ENCODE peak calls at places on chromosomes 7 and 10, in six cellular contexts. K, T, M, S, L and R are unnamed samples. For H3K4me1, the result is how much of the 10 kb centered on the place peaks cover.

GRCh38 chr10:132991706-132992432 is 49.5 kb upstream of the CFAP46 start:
- DNase-seq in K (no peak), T (no peak), M (no peak), S (no peak), L (peak), R (no peak)

GRCh38 chr10:28679941-28680752 is 2.8 kb downstream of the BAMBI start:
- DNase-seq in K (no peak), T (peak), M (no peak), S (no peak), L (no peak), R (no peak)

GRCh38 chr7:111394891-111395290 is 167.4 kb downstream of the IMMP2L start:
- DNase-seq in K (no peak), T (no peak), M (no peak), S (no peak), L (no peak), R (no peak)

GRCh38 chr10:14285941-14286555 is 44.7 kb downstream of the FRMD4A start:
- DNase-seq in K (no peak), T (no peak), M (no peak), S (no peak), L (no peak), R (no peak)

GRCh38 chr7:24727165-24728120 is 29.8 kb downstream of the GSDME start:
- DNase-seq in K (no peak), T (no peak), M (no peak), S (no peak), L (no peak), R (no peak)

GRCh38 chr10:93166116-93166515 is 92.4 kb downstream of the CYP26A1 start:
- DNase-seq in K (no peak), T (no peak), M (no peak), S (no peak), L (no peak), R (no peak)

GRCh38 chr10:576130-576465 is 113.4 kb downstream of the DIP2C start:
- DNase-seq in K (no peak), T (peak), M (no peak), S (no peak), L (no peak), R (no peak)

GRCh38 chr10:71077796-71078453 is 134.4 kb upstream of the UNC5B start:
- DNase-seq in K (no peak), T (no peak), M (no peak), S (no peak), L (no peak), R (no peak)

GRCh38 chr7:135900186-135900585 is 77.0 kb downstream of the MTPN start:
- DNase-seq in K (no peak), T (no peak), M (no peak), S (no peak), L (no peak), R (no peak)

GRCh38 chr10:3948843-3949242 is 163.8 kb upstream of the KLF6 start:
- DNase-seq in K (peak), T (peak), M (peak), S (no peak), L (no peak), R (peak)

GRCh38 chr10:46020871-46021553 is 9.4 kb downstream of the NCOA4 start:
- DNase-seq in K (no peak), T (peak), M (no peak), S (no peak), L (no peak), R (no peak)

GRCh38 chr10:46024948-46025347 is 5.5 kb downstream of the NCOA4 start:
- DNase-seq in K (no peak), T (no peak), M (no peak), S (no peak), L (no peak), R (no peak)

GRCh38 chr10:46026106-46026505 is 4.3 kb downstream of the NCOA4 start:
- DNase-seq in K (no peak), T (no peak), M (no peak), S (no peak), L (no peak), R (no peak)

GRCh38 chr10:46020344-46020656 is 10.1 kb downstream of the NCOA4 start:
- DNase-seq in K (no peak), T (no peak), M (no peak), S (no peak), L (no peak), R (no peak)

GRCh38 chr10:46022978-46023702 is 7.3 kb downstream of the NCOA4 start:
- DNase-seq in K (peak), T (peak), M (peak), S (peak), L (peak), R (peak)
- H3K4me1 ChIP-seq in K (half or more), T (under half), M (under half), S (half or more), L (half or more), R (half or more)

DNA sequence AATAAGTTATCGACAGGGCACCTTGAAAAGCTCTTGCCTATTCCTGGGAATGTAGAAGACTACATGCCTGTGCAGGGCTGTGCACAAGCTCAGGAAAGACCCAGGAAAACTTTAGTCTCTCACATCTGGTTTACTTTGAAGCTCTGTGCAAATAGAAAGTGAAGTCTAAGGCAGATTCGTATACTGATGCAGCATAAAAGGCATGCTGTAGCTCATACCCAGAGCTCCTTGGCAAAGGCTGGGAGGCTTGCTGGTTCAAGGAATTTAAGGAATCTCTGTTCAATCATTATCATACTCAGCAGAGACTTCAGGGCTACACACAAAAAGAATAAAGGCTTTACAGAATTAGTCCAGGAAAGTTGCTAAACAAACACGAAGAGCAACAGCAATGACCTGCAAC is 192.0 kb downstream of the OTUD1 start:
- DNase-seq in K (no peak), T (no peak), M (no peak), S (no peak), L (no peak), R (no peak)
- H3K4me1 ChIP-seq in K (under half), T (under half), M (under half), S (under half), L (under half), R (under half)

GRCh38 chr10:122500726-122501125 is 39.4 kb downstream of the HTRA1 start:
- DNase-seq in K (no peak), T (no peak), M (no peak), S (no peak), L (no peak), R (no peak)

GRCh38 chr10:122505011-122505410 is 43.7 kb downstream of the HTRA1 start:
- DNase-seq in K (no peak), T (no peak), M (no peak), S (no peak), L (no peak), R (no peak)

GRCh38 chr10:122504551-122504950 is 43.2 kb downstream of the HTRA1 start:
- DNase-seq in K (no peak), T (peak), M (no peak), S (no peak), L (peak), R (no peak)

GRCh38 chr10:122503886-122504285 is 42.5 kb downstream of the HTRA1 start:
- DNase-seq in K (no peak), T (no peak), M (no peak), S (no peak), L (no peak), R (no peak)

GRCh38 chr10:122503004-122503403 is 41.7 kb downstream of the HTRA1 start:
- DNase-seq in K (no peak), T (no peak), M (no peak), S (no peak), L (no peak), R (no peak)
- H3K4me1 ChIP-seq in K (under half), T (under half), M (under half), S (under half), L (under half), R (under half)

DNA sequence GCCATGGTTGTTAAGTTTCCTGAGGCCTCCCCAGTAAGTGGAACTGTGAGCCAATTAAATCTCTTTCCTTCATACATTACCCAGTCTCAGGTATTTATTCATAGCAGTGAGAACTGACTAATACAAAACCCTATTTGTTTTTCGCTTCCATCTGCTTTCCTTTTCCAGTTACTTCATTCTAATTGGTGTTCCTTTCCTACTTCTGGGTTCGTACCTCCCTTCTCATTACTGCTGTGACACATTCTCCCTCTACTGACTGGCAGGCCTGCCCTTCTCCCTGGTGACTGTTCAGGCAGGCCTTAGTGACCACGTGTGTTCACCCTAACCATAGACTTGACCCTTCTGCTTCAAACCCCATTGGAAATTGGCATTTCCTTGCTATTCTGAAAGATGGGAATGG is 37.7 kb downstream of the MTURN start:
- DNase-seq in K (no peak), T (peak), M (no peak), S (no peak), L (no peak), R (no peak)
- H3K4me1 ChIP-seq in K (under half), T (half or more), M (under half), S (half or more), L (under half), R (under half)

GRCh38 chr7:28782362-28782761 is 175.8 kb downstream of the TRIL start:
- DNase-seq in K (no peak), T (no peak), M (no peak), S (no peak), L (no peak), R (no peak)

GRCh38 chr7:28784166-28784870 is 173.8 kb downstream of the TRIL start:
- DNase-seq in K (no peak), T (no peak), M (no peak), S (no peak), L (no peak), R (no peak)

GRCh38 chr7:28790467-28790866 is 167.7 kb downstream of the TRIL start:
- DNase-seq in K (no peak), T (no peak), M (no peak), S (no peak), L (no peak), R (no peak)

GRCh38 chr7:28787116-28787515 is 171.0 kb downstream of the TRIL start:
- DNase-seq in K (no peak), T (no peak), M (no peak), S (no peak), L (no peak), R (no peak)

GRCh38 chr7:28785002-28785995 is 172.8 kb downstream of the TRIL start:
- DNase-seq in K (no peak), T (no peak), M (no peak), S (no peak), L (no peak), R (no peak)
- H3K4me1 ChIP-seq in K (under half), T (under half), M (under half), S (under half), L (under half), R (under half)

DNA sequence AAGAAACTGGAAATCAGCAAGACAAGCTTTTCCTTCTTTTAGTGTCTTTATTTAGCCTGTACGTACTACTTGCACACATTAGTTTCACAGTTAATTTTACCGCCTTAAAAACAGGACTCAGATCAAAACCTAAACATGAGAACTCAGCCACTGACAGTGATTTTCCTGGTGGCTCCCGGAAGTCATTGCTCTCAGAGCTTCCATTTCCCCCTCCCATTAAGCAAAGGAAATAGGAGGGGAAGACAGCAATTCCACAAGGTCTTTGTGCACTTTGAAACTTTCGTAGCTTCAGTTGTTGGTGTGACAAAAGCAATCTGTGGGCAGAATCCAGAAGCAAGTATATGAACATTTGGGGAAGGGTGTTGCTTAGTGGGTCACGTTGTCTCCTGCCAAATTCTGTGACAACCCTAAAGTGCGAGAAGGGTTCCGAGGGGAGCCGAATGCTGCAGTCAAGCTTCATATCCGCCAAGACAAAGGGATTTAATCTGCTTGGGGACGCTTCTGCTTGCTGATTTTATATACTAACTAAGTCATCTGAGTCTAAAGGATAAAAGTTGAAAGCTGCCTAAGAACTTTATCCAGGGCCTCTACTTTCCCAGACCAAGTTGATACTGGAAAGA is 30.4 kb downstream of the FAM53B start:
- DNase-seq in K (no peak), T (no peak), M (no peak), S (no peak), L (no peak), R (no peak)
- H3K4me1 ChIP-seq in K (half or more), T (under half), M (half or more), S (half or more), L (half or more), R (half or more)

GRCh38 chr10:6236349-6237188 is 33.8 kb downstream of the PFKFB3 start:
- DNase-seq in K (no peak), T (no peak), M (no peak), S (no peak), L (no peak), R (no peak)
- H3K4me1 ChIP-seq in K (under half), T (under half), M (under half), S (under half), L (under half), R (under half)

GRCh38 chr10:101013365-101013825 is 13.8 kb downstream of the LZTS2 start:
- DNase-seq in K (no peak), T (peak), M (no peak), S (no peak), L (no peak), R (no peak)
- H3K4me1 ChIP-seq in K (under half), T (under half), M (under half), S (under half), L (under half), R (under half)